ENCODE peak calls at places on chromosomes 5 and 9, in five cellular contexts. O is smooth muscle cell of the brain vasculature, P is T-helper 1 cell, R is transverse colon, X is skeletal muscle cell. G is an unnamed sample.

GRCh38 chr9:3732077-3733038 is 206.6 kb upstream of the RFX3 start:
- DNase-seq in O (peak; percentile 72), P (peak; percentile 78), R (peak; percentile 41), X (peak; percentile 68), G (no peak)

GRCh38 chr9:137286980-137287383 is 9.5 kb downstream of the TOR4A start:
- DNase-seq in O (no peak), P (no peak), R (peak; percentile 84), X (no peak), G (peak; percentile 77)

GRCh38 chr5:127813633-127814171 is 110.5 kb downstream of the CCDC192 start:
- DNase-seq in O (peak; percentile 43), P (no peak), R (no peak), X (peak; percentile 58), G (no peak)

GRCh38 chr9:114078781-114079156 is 669 bp upstream of the AMBP start:
- DNase-seq in O (no peak), P (no peak), R (no peak), X (no peak), G (no peak)

GRCh38 chr5:125634242-125634835 is 788.9 kb upstream of the GRAMD2B start:
- DNase-seq in O (no peak), P (no peak), R (no peak), X (no peak), G (no peak)

GRCh38 chr5:98989723-98990122 is 60.9 kb upstream of the CHD1 start:
- DNase-seq in O (no peak), P (no peak), R (no peak), X (no peak), G (no peak)

GRCh38 chr5:99543841-99544240 is 615.0 kb upstream of the CHD1 start:
- DNase-seq in O (no peak), P (no peak), R (no peak), X (no peak), G (no peak)

GRCh38 chr9:28779240-28779639 is 1206.0 kb upstream of the C9orf72 start:
- DNase-seq in O (no peak), P (no peak), R (no peak), X (no peak), G (no peak)

GRCh38 chr5:134143964-134144941 is 29.8 kb downstream of the TCF7 start:
- DNase-seq in O (no peak), P (no peak), R (no peak), X (no peak), G (peak; percentile 31)

GRCh38 chr9:524008-524407 is 309.3 kb downstream of the DOCK8 start:
- DNase-seq in O (no peak), P (no peak), R (no peak), X (no peak), G (no peak)

GRCh38 chr5:125372694-125373621 is 626.5 kb upstream of the ZNF608 start:
- DNase-seq in O (no peak), P (no peak), R (no peak), X (peak; percentile 45), G (no peak)

GRCh38 chr5:170481839-170482238 is 22.0 kb upstream of the KCNIP1 start:
- DNase-seq in O (no peak), P (no peak), R (no peak), X (no peak), G (no peak)

GRCh38 chr5:135310328-135310989 is 88.6 kb downstream of the MACROH2A1 start:
- DNase-seq in O (no peak), P (peak; percentile 80), R (no peak), X (peak; percentile 62), G (no peak)

GRCh38 chr5:111628901-111629300 is 116.6 kb upstream of the STARD4 start:
- DNase-seq in O (no peak), P (no peak), R (no peak), X (peak; percentile 26), G (no peak)

GRCh38 chr5:138944527-138945322 is 69.6 kb upstream of the LRRTM2 start:
- DNase-seq in O (no peak), P (no peak), R (no peak), X (no peak), G (no peak)

GRCh38 chr5:125411163-125412050 is 665.0 kb upstream of the ZNF608 start:
- DNase-seq in O (no peak), P (no peak), R (peak; percentile 33), X (no peak), G (no peak)

GRCh38 chr5:55308254-55308836 is 556 bp downstream of the MTREX start:
- DNase-seq in O (no peak), P (peak; percentile 34), R (peak; percentile 13), X (no peak), G (peak; percentile 30)

GRCh38 chr5:165894916-165895315 is 2389.5 kb downstream of the MAT2B start:
- DNase-seq in O (no peak), P (no peak), R (no peak), X (no peak), G (no peak)

GRCh38 chr5:139222346-139222745 is 24.2 kb upstream of the SIL1 start:
- DNase-seq in O (no peak), P (no peak), R (no peak), X (no peak), G (no peak)

GRCh38 chr5:112895682-112896081 is 26.3 kb downstream of the REEP5 start:
- DNase-seq in O (no peak), P (no peak), R (no peak), X (no peak), G (no peak)

GRCh38 chr5:159094745-159095144 is 5.0 kb downstream of the EBF1 start:
- DNase-seq in O (peak; percentile 80), P (peak; percentile 38), R (peak; percentile 44), X (peak; percentile 80), G (no peak)

GRCh38 chr9:96242829-96243228 is 59.1 kb downstream of the HSD17B3 start:
- DNase-seq in O (no peak), P (no peak), R (no peak), X (no peak), G (no peak)

G was measured in mucosa of descending colon.